ENCODE peak calls at places on chromosome 15, in nine cellular contexts. M is GM12865, X is hepatocyte, R is osteoblast, H is A549, Z is psoas muscle, I is fibroblast of pulmonary artery, C is GM23248, T is HepG2. K is an unnamed sample.

GRCh38 chr15:57323299-57323805 is 53.0 kb upstream of the CGNL1 start:
- DNase-seq in M (no peak), R (no peak), C (no peak), H (no peak), I (no peak), X (no peak), Z (no peak), T (no peak), K (peak)

GRCh38 chr15:78942741-78943140 is 2.1 kb downstream of the CTSH start:
- DNase-seq in X (no peak), H (no peak), M (no peak), R (peak), Z (no peak), C (no peak), T (no peak), I (no peak), K (no peak)

GRCh38 chr15:82051664-82052063 is 5.8 kb upstream of the MEX3B start:
- DNase-seq in M (no peak), Z (no peak), I (peak), C (no peak), X (no peak), R (no peak), H (peak), T (no peak), K (no peak)

GRCh38 chr15:92879949-92880725 is 20.0 kb upstream of the CHD2 start:
- DNase-seq in T (no peak), I (no peak), H (no peak), C (no peak), X (no peak), R (no peak), M (no peak), Z (no peak), K (peak)

GRCh38 chr15:72782993-72783562 is 480 bp downstream of the ADPGK start:
- DNase-seq in M (peak), I (peak), T (no peak), X (no peak), Z (no peak), C (peak), R (peak), H (no peak), K (no peak)

GRCh38 chr15:56019060-56019793 is 25.8 kb upstream of the NEDD4 start:
- DNase-seq in I (no peak), M (no peak), R (no peak), T (no peak), X (no peak), H (peak), Z (no peak), C (no peak), K (no peak)

GRCh38 chr15:58931985-58932384 is 1.5 kb downstream of the SLTM start:
- DNase-seq in R (peak), M (peak), I (peak), T (peak), H (peak), X (peak), C (peak), Z (no peak), K (no peak)

GRCh38 chr15:58440922-58441321 is 9.1 kb downstream of the LIPC start:
- DNase-seq in Z (no peak), C (no peak), H (peak), R (no peak), I (no peak), M (no peak), T (no peak), X (peak), K (no peak)

GRCh38 chr15:93173369-93173768 is 84.4 kb upstream of the RGMA start:
- DNase-seq in Z (no peak), C (peak), I (peak), T (no peak), X (no peak), H (peak), R (no peak), M (no peak), K (no peak)

GRCh38 chr15:70783610-70784021 is 20.3 kb upstream of the UACA start:
- DNase-seq in T (peak), C (peak), Z (no peak), M (no peak), X (peak), I (peak), R (no peak), H (peak), K (no peak)

GRCh38 chr15:66076591-66077319 is 176.8 kb downstream of the MEGF11 start:
- DNase-seq in Z (no peak), T (no peak), I (no peak), C (no peak), R (no peak), X (no peak), H (no peak), M (no peak), K (no peak)

GRCh38 chr15:89936051-89936792 is 23.5 kb upstream of the ARPIN start:
- DNase-seq in M (no peak), T (no peak), R (no peak), Z (no peak), H (no peak), X (no peak), I (no peak), C (no peak), K (peak)

GRCh38 chr15:83533548-83533947 is 86.4 kb downstream of the SH3GL3 start:
- DNase-seq in X (no peak), Z (no peak), R (no peak), T (no peak), H (no peak), C (no peak), M (no peak), I (no peak), K (peak)

GRCh38 chr15:32843211-32843907 is 125.6 kb downstream of the GREM1 start:
- DNase-seq in M (no peak), R (no peak), Z (no peak), I (no peak), T (no peak), H (no peak), C (peak), X (no peak), K (no peak)

GRCh38 chr15:90893175-90894090 is 9.1 kb downstream of the FES start:
- DNase-seq in X (no peak), I (no peak), T (peak), H (peak), R (no peak), C (no peak), Z (no peak), M (no peak), K (peak)

GRCh38 chr15:67175643-67176071 is 78.8 kb downstream of the AAGAB start:
- DNase-seq in Z (peak), R (no peak), C (peak), H (no peak), X (peak), I (peak), T (no peak), M (peak), K (no peak)

GRCh38 chr15:100516592-100517489 is 11.9 kb downstream of the CERS3 start:
- DNase-seq in C (no peak), Z (peak), M (no peak), T (no peak), R (peak), H (no peak), X (no peak), I (no peak), K (no peak)

GRCh38 chr15:24879492-24879891 is 75.3 kb upstream of the SNRPN start:
- DNase-seq in T (no peak), H (no peak), Z (no peak), C (no peak), X (no peak), R (no peak), M (no peak), I (no peak), K (no peak)

GRCh38 chr15:85440451-85440850 is 60.0 kb downstream of the AKAP13 start:
- DNase-seq in X (no peak), C (no peak), Z (no peak), I (no peak), H (no peak), T (no peak), M (peak), R (no peak), K (no peak)

GRCh38 chr15:74369084-74369745 is 1.8 kb upstream of the CYP11A1 start:
- DNase-seq in I (peak), R (no peak), M (no peak), H (no peak), Z (no peak), T (no peak), C (no peak), X (no peak), K (no peak)

GRCh38 chr15:49215768-49216739 is 46.0 kb downstream of the GALK2 start:
- DNase-seq in R (no peak), M (peak), Z (no peak), T (no peak), C (no peak), H (peak), X (no peak), I (no peak), K (no peak)

GRCh38 chr15:38038659-38039442 is 104.4 kb downstream of the TMCO5A start:
- DNase-seq in T (no peak), X (no peak), I (peak), M (no peak), H (no peak), R (peak), C (peak), Z (no peak), K (no peak)

GRCh38 chr15:84781505-84781904 is 33.1 kb downstream of the ZNF592 start:
- DNase-seq in R (peak), I (no peak), C (peak), H (no peak), M (no peak), X (peak), Z (no peak), T (no peak), K (no peak)

GRCh38 chr15:52124270-52124878 is 11.8 kb upstream of the BCL2L10 start:
- DNase-seq in H (no peak), I (peak), Z (no peak), T (peak), M (peak), X (no peak), C (peak), R (peak), K (no peak)

GRCh38 chr15:32705450-32705849 is 12.4 kb upstream of the GREM1 start:
- DNase-seq in T (no peak), M (no peak), H (no peak), I (no peak), C (peak), X (no peak), R (no peak), Z (no peak), K (no peak)

GRCh38 chr15:34038023-34038403 is 991 bp downstream of the AVEN start:
- DNase-seq in Z (no peak), T (no peak), I (no peak), M (no peak), C (no peak), H (no peak), R (no peak), X (no peak), K (no peak)

GRCh38 chr15:55218068-55218467 is 21.3 kb upstream of the RSL24D1 start:
- DNase-seq in I (no peak), M (no peak), R (no peak), H (no peak), T (no peak), C (peak), Z (no peak), X (no peak), K (no peak)

GRCh38 chr15:100333236-100333635 is 8.5 kb downstream of the ADAMTS17 start:
- DNase-seq in R (no peak), M (no peak), H (no peak), X (no peak), C (no peak), Z (no peak), T (no peak), I (no peak), K (no peak)

GRCh38 chr15:74958320-74958907 is 1.8 kb upstream of the RPP25 start:
- DNase-seq in H (peak), R (peak), C (peak), X (peak), M (no peak), Z (peak), T (peak), I (no peak), K (no peak)

GRCh38 chr15:78830514-78831228 is 19.4 kb upstream of the ADAMTS7 start:
- DNase-seq in X (no peak), C (peak), T (no peak), R (no peak), I (no peak), Z (no peak), M (peak), H (no peak), K (no peak)

GRCh38 chr15:84747423-84748273 is 744 bp upstream of the ZNF592 start:
- DNase-seq in M (peak), R (peak), X (peak), Z (peak), C (peak), I (peak), T (peak), H (peak), K (peak)

GRCh38 chr15:94042163-94042954 is 189.0 kb upstream of the MCTP2 start:
- DNase-seq in X (peak), R (no peak), H (no peak), M (no peak), C (peak), Z (no peak), I (peak), T (no peak), K (no peak)

GRCh38 chr15:48582472-48583235 is 62.9 kb downstream of the FBN1 start:
- DNase-seq in M (no peak), C (peak), T (no peak), H (no peak), Z (no peak), R (peak), I (peak), X (no peak), K (no peak)

GRCh38 chr15:41961014-41961518 is 11.3 kb downstream of the EHD4 start:
- DNase-seq in Z (no peak), R (peak), X (peak), T (peak), H (peak), I (no peak), M (no peak), C (peak), K (no peak)

GRCh38 chr15:83282141-83282540 is 2.3 kb downstream of the BNC1 start:
- DNase-seq in C (peak), X (no peak), R (no peak), H (no peak), Z (no peak), T (no peak), I (no peak), M (no peak), K (no peak)

GRCh38 chr15:38740206-38740605 is 175.6 kb upstream of the RASGRP1 start:
- DNase-seq in I (no peak), X (no peak), Z (no peak), T (no peak), M (no peak), C (no peak), H (no peak), R (no peak), K (no peak)

GRCh38 chr15:63045438-63046278 is 3.1 kb downstream of the TPM1 start:
- DNase-seq in Z (no peak), M (no peak), R (peak), T (no peak), I (no peak), H (no peak), C (peak), X (no peak), K (no peak)
- H3K4me3 ChIP-seq in Z (peak), M (no peak), R (peak), T (no peak), I (peak), H (peak), C (peak), X (no peak), K (no peak)

GRCh38 chr15:80396094-80396493 is 8.1 kb upstream of the ARNT2 start:
- DNase-seq in X (no peak), M (no peak), T (no peak), Z (no peak), H (no peak), I (no peak), C (no peak), R (no peak), K (no peak)
- H3K4me3 ChIP-seq in X (no peak), M (no peak), T (no peak), Z (no peak), H (no peak), I (no peak), C (no peak), R (no peak), K (no peak)

DNA sequence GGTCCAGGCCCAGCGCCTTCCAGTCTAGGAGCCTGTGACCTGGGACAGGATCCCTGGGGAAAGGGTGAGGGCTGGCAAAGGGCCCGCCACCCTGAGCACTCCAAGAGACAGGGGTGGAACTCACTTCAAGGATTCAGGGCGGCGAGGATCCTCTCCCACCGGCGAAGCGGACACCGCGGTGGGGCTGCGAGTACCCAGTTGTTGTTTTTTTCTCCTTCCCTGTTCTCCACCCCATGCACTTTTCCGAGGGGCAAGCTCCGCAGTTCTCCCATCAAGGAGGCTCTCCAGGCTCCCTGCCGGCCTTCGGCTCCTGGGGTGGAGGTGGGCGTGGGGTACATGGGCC is 387 bp upstream of the PAQR5 start:
- DNase-seq in X (no peak), M (no peak), R (peak), Z (no peak), C (no peak), H (no peak), I (no peak), T (no peak), K (no peak)
- H3K4me3 ChIP-seq in X (no peak), M (no peak), R (peak), Z (peak), C (peak), H (peak), I (peak), T (no peak), K (no peak)

GRCh38 chr15:64912379-64912778 is 677 bp downstream of the ANKDD1A start:
- DNase-seq in M (no peak), T (no peak), R (no peak), X (no peak), I (no peak), H (no peak), C (no peak), Z (no peak), K (no peak)
- H3K4me3 ChIP-seq in M (no peak), T (no peak), R (no peak), X (no peak), I (peak), H (peak), C (no peak), Z (peak), K (no peak)

GRCh38 chr15:45631831-45632230 is 3.0 kb upstream of the SQOR start:
- DNase-seq in C (peak), X (no peak), T (no peak), M (no peak), H (no peak), R (peak), Z (no peak), I (peak), K (no peak)
- H3K4me3 ChIP-seq in C (peak), X (no peak), T (no peak), M (no peak), H (no peak), R (peak), Z (no peak), I (peak), K (no peak)

K was measured in Jurkat, Clone E6-1.